ENCODE peak calls at places on chromosome 20, in nine cellular contexts. A, O, Q, J, Y, C, T, V and W are unnamed samples.

GRCh38 chr20:18443841-18444240 is 23.0 kb downstream of the DZANK1 start:
- DNase-seq in A (no peak), O (no peak), Q (no peak), J (no peak), Y (no peak), C (no peak), T (no peak), V (peak), W (peak)

GRCh38 chr20:43459022-43459942 is 1.6 kb downstream of the SRSF6 start:
- DNase-seq in A (no peak), O (peak), Q (peak), J (no peak), Y (no peak), C (no peak), T (no peak), V (no peak), W (no peak)

GRCh38 chr20:15144911-15145310 is 807.5 kb upstream of the FLRT3 start:
- DNase-seq in A (no peak), O (no peak), Q (no peak), J (no peak), Y (no peak), C (no peak), T (no peak), V (no peak), W (no peak)

GRCh38 chr20:64185276-64185900 is 21.1 kb downstream of the MYT1 start:
- DNase-seq in A (no peak), O (no peak), Q (no peak), J (no peak), Y (no peak), C (no peak), T (no peak), V (no peak), W (no peak)

GRCh38 chr20:52494244-52494643 is 302.7 kb upstream of the ZFP64 start:
- DNase-seq in A (no peak), O (no peak), Q (no peak), J (no peak), Y (peak), C (no peak), T (peak), V (peak), W (peak)

GRCh38 chr20:15058836-15059235 is 721.4 kb upstream of the FLRT3 start:
- DNase-seq in A (no peak), O (no peak), Q (no peak), J (no peak), Y (no peak), C (no peak), T (no peak), V (no peak), W (no peak)

GRCh38 chr20:22998476-22998875 is 36.6 kb upstream of the SSTR4 start:
- DNase-seq in A (no peak), O (no peak), Q (no peak), J (no peak), Y (no peak), C (no peak), T (no peak), V (no peak), W (no peak)

GRCh38 chr20:14790771-14791517 is 453.5 kb upstream of the FLRT3 start:
- DNase-seq in A (no peak), O (peak), Q (no peak), J (no peak), Y (no peak), C (no peak), T (no peak), V (peak), W (no peak)

GRCh38 chr20:24746351-24746685 is 202.8 kb upstream of the CST7 start:
- DNase-seq in A (no peak), O (no peak), Q (no peak), J (peak), Y (no peak), C (no peak), T (no peak), V (no peak), W (peak)

GRCh38 chr20:44979090-44979621 is 12.8 kb downstream of the STK4 start:
- DNase-seq in A (no peak), O (no peak), Q (no peak), J (peak), Y (no peak), C (no peak), T (no peak), V (no peak), W (no peak)

GRCh38 chr20:63036266-63036665 is 29.5 kb upstream of the BHLHE23 start:
- DNase-seq in A (no peak), O (no peak), Q (peak), J (no peak), Y (no peak), C (no peak), T (no peak), V (no peak), W (no peak)

GRCh38 chr20:13267231-13267630 is 46.2 kb downstream of the ISM1 start:
- DNase-seq in A (no peak), O (no peak), Q (no peak), J (peak), Y (no peak), C (no peak), T (no peak), V (no peak), W (no peak)

GRCh38 chr20:45405566-45406259 is 2.4 kb upstream of the DBNDD2 start:
- DNase-seq in A (no peak), O (peak), Q (peak), J (no peak), Y (no peak), C (no peak), T (no peak), V (no peak), W (no peak)

GRCh38 chr20:462199-462991 is at the start of gene TBC1D20:
- DNase-seq in A (peak), O (peak), Q (peak), J (peak), Y (peak), C (peak), T (no peak), V (peak), W (peak)

GRCh38 chr20:45011108-45011526 is 44.8 kb downstream of the STK4 start:
- DNase-seq in A (peak), O (peak), Q (peak), J (peak), Y (peak), C (no peak), T (peak), V (no peak), W (peak)

GRCh38 chr20:6680441-6680840 is 87.0 kb upstream of the BMP2 start:
- DNase-seq in A (no peak), O (no peak), Q (no peak), J (no peak), Y (no peak), C (no peak), T (no peak), V (no peak), W (no peak)

GRCh38 chr20:44609511-44610312 is 27.3 kb downstream of the PKIG start:
- DNase-seq in A (peak), O (peak), Q (peak), J (peak), Y (peak), C (peak), T (peak), V (peak), W (peak)

GRCh38 chr20:43473058-43473704 is 15.5 kb downstream of the SRSF6 start:
- DNase-seq in A (no peak), O (no peak), Q (no peak), J (no peak), Y (no peak), C (no peak), T (no peak), V (no peak), W (no peak)

GRCh38 chr20:1094706-1095220 is 23.6 kb upstream of the PSMF1 start:
- DNase-seq in A (no peak), O (no peak), Q (no peak), J (no peak), Y (no peak), C (no peak), T (no peak), V (no peak), W (no peak)

GRCh38 chr20:58127731-58128130 is 100.7 kb downstream of the ANKRD60 start:
- DNase-seq in A (no peak), O (no peak), Q (no peak), J (no peak), Y (no peak), C (no peak), T (peak), V (peak), W (peak)

GRCh38 chr20:35295674-35296073 is 3.4 kb upstream of the FAM83C start:
- DNase-seq in A (no peak), O (no peak), Q (no peak), J (no peak), Y (no peak), C (no peak), T (no peak), V (no peak), W (no peak)
- TF ChIP-seq CTCF in A (no peak), O (no peak), Q (no peak), J (no peak), Y (no peak), C (no peak), T (no peak), V (no peak), W (no peak)

GRCh38 chr20:3210346-3210745 is 1.0 kb downstream of the ITPA start:
- DNase-seq in A (no peak), O (no peak), Q (no peak), J (no peak), Y (no peak), C (no peak), T (no peak), V (no peak), W (no peak)

GRCh38 chr20:3209946-3210317 is 634 bp downstream of the ITPA start:
- DNase-seq in A (no peak), O (no peak), Q (no peak), J (no peak), Y (no peak), C (no peak), T (no peak), V (no peak), W (peak)

GRCh38 chr20:3213226-3213625 is 3.9 kb downstream of the ITPA start:
- DNase-seq in A (no peak), O (no peak), Q (no peak), J (no peak), Y (no peak), C (no peak), T (no peak), V (no peak), W (no peak)

GRCh38 chr20:3204124-3204794 is at the start of gene DDRGK1:
- DNase-seq in A (peak), O (peak), Q (peak), J (peak), Y (peak), C (peak), T (no peak), V (peak), W (peak)

GRCh38 chr20:3209023-3209945 is at the start of gene ITPA:
- DNase-seq in A (peak), O (peak), Q (peak), J (peak), Y (no peak), C (no peak), T (no peak), V (no peak), W (peak)
- TF ChIP-seq CTCF in A (no peak), O (no peak), Q (no peak), J (no peak), Y (no peak), C (no peak), T (no peak), V (no peak), W (no peak)

DNA sequence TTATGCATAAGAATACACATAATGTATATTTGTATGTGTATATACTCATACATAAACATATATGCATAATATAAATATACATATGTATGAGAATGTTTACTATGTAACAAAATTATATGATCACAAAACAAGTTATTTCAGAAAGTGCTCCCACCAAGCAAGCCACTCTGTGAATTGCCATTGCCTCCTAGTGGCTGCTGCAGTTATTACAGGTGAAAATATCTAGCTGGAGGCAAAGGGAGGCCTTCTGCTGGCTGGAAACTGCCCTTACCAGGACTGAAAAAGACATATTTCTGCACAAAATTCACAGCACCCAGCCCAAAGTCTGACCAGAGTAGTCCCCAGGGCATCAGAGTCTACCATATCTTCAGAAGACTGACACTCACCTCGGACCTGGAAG is 14.4 kb upstream of the ADAM33 start:
- DNase-seq in A (no peak), O (no peak), Q (no peak), J (no peak), Y (no peak), C (no peak), T (no peak), V (no peak), W (no peak)
- TF ChIP-seq CTCF in A (peak), O (peak), Q (no peak), J (no peak), Y (peak), C (no peak), T (peak), V (peak), W (peak)

GRCh38 chr20:35615667-35616464 is at the start of gene SPAG4:
- DNase-seq in A (peak), O (no peak), Q (peak), J (peak), Y (no peak), C (peak), T (no peak), V (peak), W (peak)
- TF ChIP-seq CTCF in A (no peak), O (no peak), Q (no peak), J (no peak), Y (no peak), C (no peak), T (no peak), V (no peak), W (no peak)

GRCh38 chr20:39105551-39105950 is 143.4 kb downstream of the DHX35 start:
- DNase-seq in A (no peak), O (no peak), Q (no peak), J (no peak), Y (no peak), C (no peak), T (no peak), V (no peak), W (no peak)
- TF ChIP-seq CTCF in A (no peak), O (peak), Q (no peak), J (no peak), Y (no peak), C (no peak), T (no peak), V (peak), W (peak)

DNA sequence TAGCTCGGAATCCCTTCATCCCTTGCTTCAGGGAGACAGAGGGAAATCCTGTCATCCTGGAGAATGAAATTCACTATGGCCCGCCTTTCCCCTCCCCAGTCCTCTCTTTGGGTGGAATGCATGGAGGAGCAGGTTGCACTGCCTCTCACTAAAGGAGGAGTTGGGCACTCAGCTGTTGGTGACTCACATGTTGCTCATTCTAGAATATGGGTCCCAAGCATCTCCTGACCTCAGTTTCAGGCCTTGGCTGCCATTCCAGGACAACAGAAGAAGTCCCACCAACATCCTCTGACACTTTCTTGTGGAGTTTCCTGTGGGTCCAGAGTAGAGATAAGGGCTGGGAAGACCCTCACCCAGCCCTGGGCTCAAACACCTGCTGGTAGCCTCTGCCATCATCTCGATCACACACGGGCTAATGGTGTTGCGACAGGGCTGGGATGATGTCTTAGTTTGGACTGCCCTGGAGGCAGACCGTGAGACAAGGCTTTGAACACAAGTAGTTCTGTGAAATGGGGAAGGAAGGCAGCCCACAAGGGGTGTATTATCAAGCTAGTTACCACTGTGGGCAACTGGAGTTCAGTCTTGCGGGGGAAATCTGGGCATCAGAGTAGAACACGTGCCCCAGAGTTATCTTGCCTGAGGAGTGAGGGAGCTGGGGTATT is 52.4 kb upstream of the RNF24 start:
- DNase-seq in A (no peak), O (no peak), Q (no peak), J (no peak), Y (no peak), C (no peak), T (peak), V (no peak), W (peak)
- TF ChIP-seq CTCF in A (no peak), O (no peak), Q (no peak), J (no peak), Y (no peak), C (no peak), T (no peak), V (no peak), W (no peak)